ENCODE peak calls at places on chromosomes 2 and 18, in nine cellular contexts. R is neuronal stem cell, I is ovary, J is Peyer's patch, E is fibroblast of lung, C is aorta, L is Panc1, H is stomach, Z is heart right ventricle. V is an unnamed sample. For H3K4me1, the result is how much of the 10 kb centered on the place peaks cover.

GRCh38 chr2:15668611-15669305 is 77.1 kb downstream of the DDX1 start:
- DNase-seq in R (no peak), I (no peak), J (no peak), E (peak), C (no peak), L (no peak), H (no peak), Z (no peak), V (no peak)

GRCh38 chr2:218255441-218255840 is 5.4 kb upstream of the GPBAR1 start:
- DNase-seq in R (no peak), I (no peak), J (no peak), E (peak), C (no peak), L (no peak), H (no peak), Z (no peak), V (no peak)

GRCh38 chr2:14761118-14761517 is 128.6 kb downstream of the LRATD1 start:
- DNase-seq in R (no peak), I (no peak), J (no peak), E (no peak), C (no peak), L (no peak), H (no peak), Z (no peak), V (no peak)

GRCh38 chr2:107597507-107597906 is 229.2 kb upstream of the RGPD4 start:
- DNase-seq in R (no peak), I (no peak), J (no peak), E (no peak), C (no peak), L (no peak), H (no peak), Z (no peak), V (no peak)

GRCh38 chr2:28707592-28707991 is 44.0 kb upstream of the PPP1CB start:
- DNase-seq in R (no peak), I (no peak), J (no peak), E (no peak), C (no peak), L (no peak), H (no peak), Z (no peak), V (no peak)

GRCh38 chr2:229141626-229142025 is 129.5 kb downstream of the PID1 start:
- DNase-seq in R (no peak), I (no peak), J (no peak), E (peak), C (no peak), L (no peak), H (no peak), Z (no peak), V (no peak)

GRCh38 chr18:26757263-26758019 is 108.1 kb downstream of the AQP4 start:
- DNase-seq in R (no peak), I (no peak), J (no peak), E (no peak), C (no peak), L (no peak), H (peak), Z (no peak), V (no peak)

GRCh38 chr2:217714268-217714643 is 288.5 kb downstream of the TNS1 start:
- DNase-seq in R (peak), I (no peak), J (no peak), E (peak), C (peak), L (no peak), H (no peak), Z (peak), V (peak)

GRCh38 chr18:79402977-79403722 is 7.4 kb downstream of the NFATC1 start:
- DNase-seq in R (no peak), I (no peak), J (peak), E (peak), C (peak), L (no peak), H (peak), Z (peak), V (peak)

GRCh38 chr2:190698895-190699294 is 50.0 kb downstream of the NAB1 start:
- DNase-seq in R (peak), I (no peak), J (no peak), E (peak), C (no peak), L (no peak), H (no peak), Z (no peak), V (no peak)

GRCh38 chr2:54454922-54455583 is 1.1 kb upstream of the SPTBN1 start:
- DNase-seq in R (peak), I (peak), J (no peak), E (no peak), C (peak), L (no peak), H (no peak), Z (peak), V (no peak)

GRCh38 chr2:8571286-8571791 is 110.5 kb upstream of the ID2 start:
- DNase-seq in R (no peak), I (no peak), J (peak), E (no peak), C (no peak), L (no peak), H (no peak), Z (no peak), V (no peak)

GRCh38 chr2:75031171-75031570 is 72.7 kb downstream of the POLE4 start:
- DNase-seq in R (no peak), I (no peak), J (no peak), E (no peak), C (no peak), L (no peak), H (no peak), Z (no peak), V (no peak)

GRCh38 chr2:179460530-179460929 is 195.9 kb upstream of the SESTD1 start:
- DNase-seq in R (no peak), I (peak), J (no peak), E (peak), C (peak), L (peak), H (no peak), Z (no peak), V (no peak)

GRCh38 chr2:108069515-108070310 is 83.4 kb downstream of the SLC5A7 start:
- DNase-seq in R (no peak), I (no peak), J (no peak), E (no peak), C (no peak), L (no peak), H (no peak), Z (no peak), V (no peak)

GRCh38 chr2:212107989-212108388 is 430.6 kb downstream of the ERBB4 start:
- DNase-seq in R (no peak), I (no peak), J (no peak), E (no peak), C (no peak), L (no peak), H (no peak), Z (no peak), V (no peak)

GRCh38 chr2:222054813-222055212 is 244.0 kb downstream of the PAX3 start:
- DNase-seq in R (no peak), I (no peak), J (no peak), E (no peak), C (no peak), L (no peak), H (no peak), Z (no peak), V (no peak)

GRCh38 chr18:72107647-72108046 is 436.5 kb downstream of the CBLN2 start:
- DNase-seq in R (peak), I (no peak), J (no peak), E (peak), C (no peak), L (no peak), H (no peak), Z (no peak), V (no peak)

GRCh38 chr18:56516769-56517168 is 121.6 kb downstream of the TXNL1 start:
- DNase-seq in R (no peak), I (no peak), J (no peak), E (peak), C (no peak), L (no peak), H (no peak), Z (no peak), V (no peak)

GRCh38 chr2:179671314-179671713 is 190.1 kb downstream of the ZNF385B start:
- DNase-seq in R (no peak), I (no peak), J (no peak), E (no peak), C (no peak), L (no peak), H (no peak), Z (no peak), V (no peak)

GRCh38 chr2:15673919-15674636 is 82.4 kb downstream of the DDX1 start:
- DNase-seq in R (no peak), I (no peak), J (no peak), E (peak), C (no peak), L (no peak), H (no peak), Z (no peak), V (peak)

GRCh38 chr2:229927817-229928321 is 5.6 kb downstream of the FBXO36 start:
- DNase-seq in R (no peak), I (no peak), J (no peak), E (peak), C (no peak), L (peak), H (no peak), Z (no peak), V (no peak)

GRCh38 chr2:222318026-222318711 is 19.4 kb upstream of the PAX3 start:
- DNase-seq in R (no peak), I (no peak), J (peak), E (peak), C (no peak), L (peak), H (peak), Z (peak), V (peak)

GRCh38 chr2:105858868-105859693 is 114.4 kb downstream of the NCK2 start:
- DNase-seq in R (no peak), I (no peak), J (no peak), E (no peak), C (no peak), L (no peak), H (no peak), Z (no peak), V (no peak)

GRCh38 chr18:46754661-46755292 is 2.1 kb downstream of the ST8SIA5 start:
- DNase-seq in R (no peak), I (no peak), J (no peak), E (no peak), C (no peak), L (no peak), H (no peak), Z (peak), V (no peak)

GRCh38 chr18:63285332-63285731 is 34.2 kb downstream of the BCL2 start:
- DNase-seq in R (no peak), I (no peak), J (no peak), E (no peak), C (no peak), L (no peak), H (no peak), Z (no peak), V (no peak)

GRCh38 chr2:33496150-33496549 is 19.7 kb downstream of the RASGRP3 start:
- DNase-seq in R (no peak), I (no peak), J (no peak), E (peak), C (no peak), L (no peak), H (no peak), Z (no peak), V (no peak)

GRCh38 chr2:142745691-142746090 is 131.8 kb upstream of the KYNU start:
- DNase-seq in R (no peak), I (no peak), J (no peak), E (peak), C (no peak), L (no peak), H (no peak), Z (no peak), V (no peak)

GRCh38 chr2:188628989-188629889 is 337.6 kb downstream of the GULP1 start:
- DNase-seq in R (no peak), I (no peak), J (no peak), E (peak), C (no peak), L (no peak), H (no peak), Z (no peak), V (no peak)

GRCh38 chr2:119025013-119025412 is 83.0 kb downstream of the MARCO start:
- DNase-seq in R (no peak), I (no peak), J (no peak), E (no peak), C (no peak), L (no peak), H (no peak), Z (no peak), V (no peak)

GRCh38 chr2:19851116-19851515 is 50.7 kb downstream of the TTC32 start:
- DNase-seq in R (no peak), I (no peak), J (no peak), E (no peak), C (no peak), L (no peak), H (no peak), Z (no peak), V (no peak)

GRCh38 chr2:149767516-149767974 is 180.0 kb upstream of the MMADHC start:
- DNase-seq in R (no peak), I (no peak), J (no peak), E (peak), C (no peak), L (no peak), H (no peak), Z (no peak), V (no peak)

GRCh38 chr18:59697236-59697932 is at the start of gene CCBE1:
- DNase-seq in R (peak), I (peak), J (peak), E (peak), C (no peak), L (no peak), H (peak), Z (peak), V (peak)

GRCh38 chr2:176169711-176170110 is 12.6 kb downstream of the HOXD3 start:
- DNase-seq in R (no peak), I (no peak), J (no peak), E (no peak), C (no peak), L (no peak), H (no peak), Z (no peak), V (no peak)

DNA sequence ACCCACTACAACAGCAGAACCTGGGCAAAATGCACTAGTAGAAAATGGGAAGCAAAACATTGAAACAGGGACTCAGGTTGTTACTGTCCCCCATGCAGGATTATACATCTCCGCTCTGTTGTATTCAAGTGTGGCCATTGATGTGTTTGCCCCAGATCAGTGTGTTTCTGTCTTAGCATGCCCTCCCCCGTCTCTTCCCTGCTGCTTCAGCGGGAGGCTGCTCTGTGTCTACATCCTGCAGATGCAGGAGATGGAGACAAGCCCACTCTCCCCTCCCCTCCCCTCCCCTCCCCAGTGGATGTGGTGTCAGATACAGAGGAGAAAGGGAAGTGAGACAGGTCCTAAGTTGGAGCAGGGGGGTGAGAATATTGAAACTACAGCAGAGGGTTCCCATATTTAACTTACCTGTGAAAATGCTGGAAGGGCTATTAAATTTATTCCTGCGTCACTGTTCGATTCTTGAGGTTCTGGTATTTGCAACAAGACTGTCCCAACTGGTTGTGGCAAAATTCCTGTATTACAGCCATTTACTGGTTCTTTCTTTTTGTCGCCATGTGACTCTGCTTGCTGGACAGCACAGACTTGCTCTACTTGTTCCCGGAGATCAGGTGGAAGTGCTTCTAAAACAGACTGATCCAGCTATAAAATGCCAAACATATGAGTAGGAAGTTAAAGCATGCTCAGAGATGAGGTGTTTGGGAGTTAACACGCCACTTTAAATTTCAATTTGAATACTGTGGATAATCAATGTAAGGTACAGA is 67.0 kb downstream of the EIF5B start:
- DNase-seq in R (no peak), I (no peak), J (no peak), E (no peak), C (no peak), L (no peak), H (no peak), Z (no peak), V (no peak)
- H3K27ac ChIP-seq in R (no peak), I (no peak), J (peak), E (no peak), C (no peak), L (no peak), H (no peak), Z (peak), V (peak)

DNA sequence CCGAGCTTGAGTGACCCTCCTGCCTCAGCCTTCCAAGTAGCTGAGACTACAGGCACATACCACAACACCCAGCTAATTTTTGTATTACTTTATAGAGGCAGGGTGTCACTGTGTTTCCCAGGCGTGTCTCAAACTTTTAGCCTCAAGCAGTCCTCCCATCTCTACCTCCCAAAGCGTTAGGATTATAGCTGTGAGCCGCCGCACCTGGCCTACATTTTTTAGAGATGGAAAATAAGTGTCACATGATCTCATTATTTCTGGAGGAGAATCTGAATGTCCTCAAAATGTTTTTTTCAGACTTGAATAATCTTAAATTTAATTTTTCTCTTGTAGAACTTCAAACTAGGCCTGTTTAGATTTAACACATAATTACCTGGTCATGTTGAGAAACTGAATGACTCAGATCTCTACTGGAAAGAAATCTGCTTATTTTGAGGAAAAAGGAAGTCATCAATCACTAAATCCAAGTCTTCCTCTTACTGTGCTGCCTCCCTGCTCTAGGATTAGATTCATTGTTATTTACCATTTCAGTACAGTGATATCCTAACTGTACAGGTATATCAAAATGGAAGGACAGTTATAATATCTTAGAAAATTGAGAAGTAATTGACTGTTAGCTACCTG is 92.4 kb downstream of the COX7A2L start:
- DNase-seq in R (no peak), I (no peak), J (no peak), E (peak), C (no peak), L (no peak), H (no peak), Z (no peak), V (no peak)
- H3K4me1 ChIP-seq in R (under half), I (under half), J (under half), E (under half), C (under half), L (under half), H (under half), Z (under half), V (under half)

GRCh38 chr18:34222025-34222395 is 2.7 kb downstream of the NOL4 start:
- DNase-seq in R (no peak), I (no peak), J (no peak), E (no peak), C (no peak), L (no peak), H (no peak), Z (no peak), V (no peak)
- H3K4me3 ChIP-seq in R (peak), I (peak), J (no peak), E (peak), C (peak), L (peak), H (peak), Z (peak), V (peak)

DNA sequence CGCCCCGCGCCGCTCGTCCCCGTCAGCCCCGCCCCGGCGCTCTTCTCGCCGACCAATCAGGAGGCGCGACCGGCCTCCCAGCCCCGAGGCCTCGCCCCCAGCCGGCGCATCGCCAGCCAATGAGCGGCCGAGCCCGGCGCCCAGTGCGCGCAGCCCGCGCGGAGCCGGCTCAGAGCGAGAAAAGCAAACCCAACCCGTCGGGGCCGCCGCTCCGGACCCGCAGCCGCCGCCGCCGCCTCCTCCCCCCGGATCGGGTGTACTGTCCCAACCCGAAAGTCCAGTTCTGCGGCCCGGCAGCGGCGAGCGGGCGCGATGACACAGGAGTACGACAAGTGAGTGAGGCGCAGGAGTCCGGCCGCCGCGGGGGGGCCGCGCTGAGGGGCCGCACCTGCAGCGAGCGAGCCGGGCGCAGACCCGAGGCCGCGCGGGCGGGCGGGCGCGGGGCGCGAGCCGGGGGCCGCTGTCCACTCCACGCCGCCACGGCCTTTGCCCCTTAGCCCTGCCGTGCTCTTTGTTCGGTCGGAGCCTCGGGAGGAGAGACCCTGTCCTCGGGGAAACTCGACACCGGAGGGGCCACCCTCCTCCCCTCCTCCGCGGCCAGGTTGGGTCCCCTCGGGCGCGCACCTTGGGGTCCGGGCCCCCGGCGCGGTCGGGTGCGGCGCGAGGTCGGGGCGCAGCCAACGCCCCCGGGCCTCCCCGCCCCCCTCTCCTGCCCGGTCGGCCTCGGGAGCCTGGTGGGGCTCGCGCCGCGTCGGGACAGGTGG is at the start of gene GRHL1:
- DNase-seq in R (peak), I (peak), J (peak), E (peak), C (peak), L (peak), H (peak), Z (peak), V (peak)
- H3K27ac ChIP-seq in R (no peak), I (no peak), J (peak), E (no peak), C (no peak), L (peak), H (peak), Z (peak), V (peak)